ENCODE peak calls at places on chromosomes 11 and 22, in seven cellular contexts. R is heart left ventricle, A is body of pancreas, M is transverse colon, Z is tibial nerve, S is brain microvascular endothelial cell, F is IMR-90. N is an unnamed sample.

GRCh38 chr11:125071408-125071807 is 8.3 kb downstream of the SLC37A2 start:
- DNase-seq in M (no peak), A (no peak), F (no peak), Z (no peak), R (no peak), S (no peak), N (peak)

GRCh38 chr22:47394504-47395440 is 632.3 kb downstream of the TBC1D22A start:
- DNase-seq in M (no peak), A (no peak), Z (no peak), S (no peak), F (no peak), R (no peak), N (no peak)

GRCh38 chr22:47561766-47562165 is 799.3 kb downstream of the TBC1D22A start:
- DNase-seq in R (no peak), A (no peak), Z (no peak), F (no peak), S (no peak), M (no peak), N (no peak)

GRCh38 chr11:16356751-16357365 is 512 bp upstream of the SOX6 start:
- DNase-seq in R (peak), M (no peak), F (peak), Z (no peak), A (no peak), S (peak), N (peak)

GRCh38 chr22:27476729-27477128 is 324.8 kb downstream of the MN1 start:
- DNase-seq in R (no peak), Z (no peak), A (no peak), M (no peak), F (peak), S (peak), N (no peak)

GRCh38 chr11:34366522-34366921 is 8.7 kb upstream of the ABTB2 start:
- DNase-seq in R (no peak), S (no peak), M (peak), F (no peak), A (peak), Z (no peak), N (no peak)

GRCh38 chr11:94641167-94641761 is 74.1 kb downstream of the PIWIL4 start:
- DNase-seq in R (peak), S (no peak), A (no peak), Z (no peak), M (no peak), F (no peak), N (no peak)

GRCh38 chr11:120972621-120973020 is 51.3 kb upstream of the TBCEL start:
- DNase-seq in Z (no peak), A (no peak), F (no peak), S (no peak), R (no peak), M (no peak), N (no peak)

GRCh38 chr11:44363116-44363515 is 53.2 kb upstream of the ALX4 start:
- DNase-seq in R (no peak), A (no peak), F (no peak), Z (no peak), M (no peak), S (no peak), N (no peak)

GRCh38 chr22:48943567-48944432 is 883.9 kb downstream of the BRD1 start:
- DNase-seq in Z (no peak), F (no peak), M (peak), S (no peak), A (peak), R (no peak), N (peak)

GRCh38 chr11:128155590-128155989 is 431.8 kb downstream of the ETS1 start:
- DNase-seq in R (no peak), A (no peak), F (no peak), S (no peak), M (no peak), Z (no peak), N (no peak)

GRCh38 chr11:66906077-66906929 is 49.4 kb downstream of the LRFN4 start:
- DNase-seq in R (no peak), A (peak), S (peak), F (peak), M (no peak), Z (no peak), N (peak)

GRCh38 chr11:100235085-100235484 is 452.0 kb upstream of the ARHGAP42 start:
- DNase-seq in S (no peak), R (no peak), Z (no peak), F (no peak), M (no peak), A (no peak), N (no peak)
- TF ChIP-seq CTCF in S (no peak), R (no peak), Z (no peak), F (no peak), M (no peak), A (no peak), N (no peak)

GRCh38 chr22:39229075-39229474 is 15.7 kb downstream of the PDGFB start:
- DNase-seq in R (no peak), S (no peak), M (no peak), Z (no peak), A (no peak), F (no peak), N (no peak)
- H3K4me3 ChIP-seq in R (no peak), S (no peak), M (no peak), Z (no peak), A (no peak), F (no peak), N (no peak)

DNA sequence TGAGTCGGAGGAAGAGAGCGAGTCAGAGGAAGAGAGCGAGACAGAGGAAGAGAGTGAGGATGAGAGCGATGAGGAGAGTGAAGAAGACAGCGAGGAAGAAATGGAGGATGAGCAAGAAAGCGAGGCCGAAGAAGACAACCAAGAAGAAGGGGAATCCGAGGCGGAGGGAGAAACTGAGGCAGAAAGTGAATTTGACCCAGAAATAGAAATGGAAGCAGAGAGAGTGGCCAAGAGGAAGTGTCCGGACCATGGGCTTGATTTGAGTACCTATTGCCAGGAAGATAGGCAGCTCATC is 780 bp downstream of the TRIM44 start:
- DNase-seq in Z (no peak), M (no peak), F (no peak), A (no peak), R (no peak), S (no peak), N (no peak)
- H3K27ac ChIP-seq in Z (peak), M (peak), F (peak), A (no peak), R (peak), S (peak), N (peak)

DNA sequence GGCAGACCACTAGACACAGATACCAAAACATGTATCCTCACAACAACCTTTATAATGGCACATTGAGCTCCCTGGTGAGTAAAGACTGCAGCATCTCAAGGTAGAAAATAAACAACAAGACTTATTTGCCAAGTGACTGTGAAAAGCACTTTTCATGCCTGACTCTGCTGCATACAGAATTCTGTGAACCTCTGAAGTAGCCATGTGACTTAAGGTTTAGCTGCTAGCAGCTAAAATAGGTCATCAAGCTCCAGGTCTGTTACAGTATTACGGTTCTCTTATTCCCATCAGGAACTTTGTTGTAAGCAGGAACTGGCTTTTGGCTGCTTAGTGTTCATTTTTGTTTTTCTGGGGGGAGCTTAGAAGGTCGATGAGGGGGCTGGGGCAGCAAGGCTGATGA is 139.4 kb downstream of the PAX6 start:
- DNase-seq in M (no peak), F (no peak), A (no peak), R (no peak), S (no peak), Z (no peak), N (no peak)
- TF ChIP-seq CTCF in M (no peak), F (no peak), A (no peak), R (no peak), S (no peak), Z (no peak), N (no peak)